ENCODE peak calls at places on chromosomes 2 and 18, in nine cellular contexts. L is neural crest cell; Q is HFFc6; R is adipocyte; F is AG04450; Z is PC-3; I is mucosa of gallbladder; A is stimulated activated CD4-positive, alpha-beta T cell treated with anti-CD3 and anti-CD28 coated beads, Interleukin-1b, Interleukin-23, amount 100 ng/mL, for 1 hour; V is cerebellar cortex. Y is an unnamed sample.

GRCh38 chr2:620456-621302 is 56.5 kb downstream of the TMEM18 start:
- DNase-seq in L (no peak), Q (no peak), R (no peak), F (no peak), Z (no peak), I (peak), A (no peak), V (no peak), Y (no peak)

GRCh38 chr2:215028231-215028630 is 110.2 kb downstream of the ABCA12 start:
- DNase-seq in L (no peak), Q (peak), R (peak), F (peak), Z (peak), I (no peak), A (no peak), V (no peak), Y (no peak)

GRCh38 chr2:207481924-207482323 is 47.8 kb upstream of the CREB1 start:
- DNase-seq in L (no peak), Q (no peak), R (no peak), F (no peak), Z (no peak), I (peak), A (no peak), V (peak), Y (no peak)

GRCh38 chr2:190216829-190217228 is 102.8 kb downstream of the HIBCH start:
- DNase-seq in L (no peak), Q (no peak), R (no peak), F (no peak), Z (no peak), I (no peak), A (no peak), V (no peak), Y (peak)

GRCh38 chr2:96202152-96202856 is 6.3 kb downstream of the STARD7 start:
- DNase-seq in L (no peak), Q (peak), R (peak), F (no peak), Z (no peak), I (no peak), A (no peak), V (no peak), Y (no peak)

GRCh38 chr2:173448938-173449471 is 94.3 kb downstream of the CDCA7 start:
- DNase-seq in L (peak), Q (peak), R (peak), F (peak), Z (peak), I (peak), A (peak), V (peak), Y (peak)

GRCh38 chr2:160407393-160408204 is 86.0 kb downstream of the RBMS1 start:
- DNase-seq in L (peak), Q (peak), R (peak), F (no peak), Z (peak), I (peak), A (peak), V (no peak), Y (peak)

GRCh38 chr2:171522057-171522803 is at the start of gene CYBRD1:
- DNase-seq in L (peak), Q (peak), R (peak), F (peak), Z (no peak), I (peak), A (no peak), V (peak), Y (peak)

GRCh38 chr2:160220545-160221009 is 20.5 kb upstream of the ITGB6 start:
- DNase-seq in L (no peak), Q (no peak), R (no peak), F (no peak), Z (no peak), I (no peak), A (no peak), V (no peak), Y (no peak)

GRCh38 chr2:162967137-162967536 is 128.6 kb upstream of the KCNH7 start:
- DNase-seq in L (no peak), Q (no peak), R (no peak), F (no peak), Z (no peak), I (no peak), A (no peak), V (peak), Y (no peak)

GRCh38 chr2:16034151-16034974 is 94.0 kb downstream of the MYCN start:
- DNase-seq in L (peak), Q (no peak), R (no peak), F (no peak), Z (no peak), I (no peak), A (no peak), V (no peak), Y (no peak)

GRCh38 chr2:42970151-42970550 is 177.8 kb upstream of the HAAO start:
- DNase-seq in L (no peak), Q (peak), R (no peak), F (no peak), Z (no peak), I (no peak), A (no peak), V (no peak), Y (no peak)

GRCh38 chr18:2982452-2983172 is 30.3 kb downstream of the LPIN2 start:
- DNase-seq in L (no peak), Q (no peak), R (no peak), F (no peak), Z (no peak), I (peak), A (no peak), V (no peak), Y (no peak)

GRCh38 chr18:2083691-2084090 is 487.6 kb downstream of the METTL4 start:
- DNase-seq in L (no peak), Q (no peak), R (no peak), F (no peak), Z (peak), I (no peak), A (no peak), V (peak), Y (peak)